ENCODE peak calls at places on chromosomes 11 and 22, in four cellular contexts. One of them, this sample, is unnamed.
A peak's percentile ranks its signal among the peaks of the same experiment; 100 is the strongest.

GRCh38 chr11:44785856-44786606 is 59.3 kb downstream of the TSPAN18 start:
- DNase-seq in fibroblast of lung: no peak
- DNase-seq in dorsolateral prefrontal cortex: peak; percentile 62
- DNase-seq in left lung: no peak
- DNase-seq in this sample: no peak

GRCh38 chr22:19329454-19329853 is 37.9 kb upstream of the CLTCL1 start:
- DNase-seq in fibroblast of lung: no peak
- DNase-seq in dorsolateral prefrontal cortex: no peak
- DNase-seq in left lung: no peak
- DNase-seq in this sample: no peak

GRCh38 chr11:116202922-116203321 is 569.9 kb downstream of the BUD13 start:
- DNase-seq in fibroblast of lung: no peak
- DNase-seq in dorsolateral prefrontal cortex: no peak
- DNase-seq in left lung: no peak
- DNase-seq in this sample: no peak

GRCh38 chr11:11841121-11841604 is 609 bp upstream of the USP47 start:
- DNase-seq in fibroblast of lung: peak; percentile 38
- DNase-seq in dorsolateral prefrontal cortex: peak; percentile 46
- DNase-seq in left lung: peak; percentile 80
- DNase-seq in this sample: no peak

GRCh38 chr11:124753624-124754023 is 1.6 kb upstream of the VSIG2 start:
- DNase-seq in fibroblast of lung: no peak
- DNase-seq in dorsolateral prefrontal cortex: no peak
- DNase-seq in left lung: peak; percentile 61
- DNase-seq in this sample: no peak

GRCh38 chr11:114886644-114887259 is 208.4 kb downstream of the NXPE2 start:
- DNase-seq in fibroblast of lung: peak; percentile 17
- DNase-seq in dorsolateral prefrontal cortex: no peak
- DNase-seq in left lung: no peak
- DNase-seq in this sample: no peak

GRCh38 chr11:83572521-83572920 is 286.4 kb upstream of the CCDC90B start:
- DNase-seq in fibroblast of lung: no peak
- DNase-seq in dorsolateral prefrontal cortex: no peak
- DNase-seq in left lung: no peak
- DNase-seq in this sample: no peak

GRCh38 chr11:120565436-120566155 is 54.0 kb downstream of the GRIK4 start:
- DNase-seq in fibroblast of lung: peak; percentile 62
- DNase-seq in dorsolateral prefrontal cortex: no peak
- DNase-seq in left lung: no peak
- DNase-seq in this sample: no peak

GRCh38 chr11:14904745-14905103 is 12.7 kb upstream of the CYP2R1 start:
- DNase-seq in fibroblast of lung: peak; percentile 52
- DNase-seq in dorsolateral prefrontal cortex: peak; percentile 80
- DNase-seq in left lung: peak; percentile 99
- DNase-seq in this sample: peak; percentile 90

GRCh38 chr22:38755155-38755910 is 465 bp downstream of the SUN2 start:
- DNase-seq in fibroblast of lung: peak; percentile 72
- DNase-seq in dorsolateral prefrontal cortex: peak; percentile 64
- DNase-seq in left lung: peak; percentile 100
- DNase-seq in this sample: peak; percentile 89

GRCh38 chr11:70506986-70507385 is 108.7 kb downstream of the CTTN start:
- DNase-seq in fibroblast of lung: no peak
- DNase-seq in dorsolateral prefrontal cortex: no peak
- DNase-seq in left lung: peak; percentile 42
- DNase-seq in this sample: no peak

GRCh38 chr11:133693110-133693509 is 152.2 kb downstream of the SPATA19 start:
- DNase-seq in fibroblast of lung: no peak
- DNase-seq in dorsolateral prefrontal cortex: no peak
- DNase-seq in left lung: no peak
- DNase-seq in this sample: no peak

GRCh38 chr11:14094481-14095037 is 132.0 kb downstream of the SPON1 start:
- DNase-seq in fibroblast of lung: no peak
- DNase-seq in dorsolateral prefrontal cortex: no peak
- DNase-seq in left lung: no peak
- DNase-seq in this sample: no peak

GRCh38 chr11:55942785-55943392 is 6.7 kb upstream of the OR5I1 start:
- DNase-seq in fibroblast of lung: peak; percentile 1
- DNase-seq in dorsolateral prefrontal cortex: no peak
- DNase-seq in left lung: no peak
- DNase-seq in this sample: no peak

GRCh38 chr22:39183991-39184585 is 31.6 kb upstream of the CBX7 start:
- DNase-seq in fibroblast of lung: peak; percentile 77
- DNase-seq in dorsolateral prefrontal cortex: no peak
- DNase-seq in left lung: no peak
- DNase-seq in this sample: no peak

GRCh38 chr11:110367571-110367970 is 62.2 kb upstream of the FDX1 start:
- DNase-seq in fibroblast of lung: no peak
- DNase-seq in dorsolateral prefrontal cortex: no peak
- DNase-seq in left lung: no peak
- DNase-seq in this sample: no peak

GRCh38 chr11:61362542-61362875 is 335 bp downstream of the TMEM138 start:
- DNase-seq in fibroblast of lung: peak; percentile 73
- DNase-seq in dorsolateral prefrontal cortex: no peak
- DNase-seq in left lung: no peak
- DNase-seq in this sample: no peak

GRCh38 chr11:61370349-61371005 is 8.3 kb downstream of the TMEM138 start:
- DNase-seq in fibroblast of lung: peak; percentile 45
- DNase-seq in dorsolateral prefrontal cortex: no peak
- DNase-seq in left lung: no peak
- DNase-seq in this sample: no peak

GRCh38 chr11:61369372-61370348 is 7.5 kb downstream of the TMEM138 start:
- DNase-seq in fibroblast of lung: peak; percentile 96
- DNase-seq in dorsolateral prefrontal cortex: no peak
- DNase-seq in left lung: no peak
- DNase-seq in this sample: no peak

GRCh38 chr11:61364012-61364396 is 1.8 kb downstream of the TMEM138 start:
- DNase-seq in fibroblast of lung: no peak
- DNase-seq in dorsolateral prefrontal cortex: no peak
- DNase-seq in left lung: no peak
- DNase-seq in this sample: no peak

DNA sequence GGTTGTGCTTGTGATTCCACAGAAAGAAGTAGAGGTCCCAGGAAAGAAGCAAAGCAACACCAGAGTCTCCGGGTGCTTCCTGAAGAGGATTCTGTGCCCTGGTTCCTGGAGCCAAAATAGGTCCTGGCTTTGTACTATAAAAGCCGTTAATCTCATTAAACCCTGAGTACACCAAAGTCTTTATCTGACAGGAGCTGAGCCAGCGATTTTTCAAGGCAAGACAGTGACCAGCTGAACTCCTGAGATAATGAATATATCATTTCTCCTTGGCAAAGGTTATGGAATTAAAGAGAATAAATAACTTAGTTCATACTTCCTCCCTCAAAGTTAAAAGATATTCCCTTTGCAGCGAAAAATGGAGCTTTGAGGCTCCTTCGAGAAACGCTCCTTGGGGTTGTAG is 5.2 kb downstream of the TMEM138 start:
- DNase-seq in fibroblast of lung: no peak
- DNase-seq in dorsolateral prefrontal cortex: no peak
- DNase-seq in left lung: no peak
- DNase-seq in this sample: no peak
- H3K27ac ChIP-seq in fibroblast of lung: no peak overlapping the region
- H3K27ac ChIP-seq in dorsolateral prefrontal cortex: no peak overlapping the region
- H3K27ac ChIP-seq in left lung: no peak overlapping the region
- H3K27ac ChIP-seq in this sample: no peak overlapping the region

GRCh38 chr11:77073328-77074001 is 6.7 kb downstream of the CAPN5 start:
- DNase-seq in fibroblast of lung: peak; percentile 93
- DNase-seq in dorsolateral prefrontal cortex: no peak
- DNase-seq in left lung: peak; percentile 78
- DNase-seq in this sample: peak; percentile 95
- TF ChIP-seq CTCF in fibroblast of lung: peak; percentile 85
- TF ChIP-seq CTCF in dorsolateral prefrontal cortex: no peak
- TF ChIP-seq CTCF in left lung: no peak
- TF ChIP-seq CTCF in this sample: peak; percentile 67

GRCh38 chr11:61477734-61478148 is 30.8 kb upstream of the LRRC10B start:
- DNase-seq in fibroblast of lung: no peak
- DNase-seq in dorsolateral prefrontal cortex: peak; percentile 64
- DNase-seq in left lung: peak; percentile 88
- DNase-seq in this sample: no peak
- H3K27ac ChIP-seq in fibroblast of lung: no peak overlapping the region
- H3K27ac ChIP-seq in dorsolateral prefrontal cortex: no peak overlapping the region
- H3K27ac ChIP-seq in left lung: no peak overlapping the region
- H3K27ac ChIP-seq in this sample: no peak overlapping the region

DNA sequence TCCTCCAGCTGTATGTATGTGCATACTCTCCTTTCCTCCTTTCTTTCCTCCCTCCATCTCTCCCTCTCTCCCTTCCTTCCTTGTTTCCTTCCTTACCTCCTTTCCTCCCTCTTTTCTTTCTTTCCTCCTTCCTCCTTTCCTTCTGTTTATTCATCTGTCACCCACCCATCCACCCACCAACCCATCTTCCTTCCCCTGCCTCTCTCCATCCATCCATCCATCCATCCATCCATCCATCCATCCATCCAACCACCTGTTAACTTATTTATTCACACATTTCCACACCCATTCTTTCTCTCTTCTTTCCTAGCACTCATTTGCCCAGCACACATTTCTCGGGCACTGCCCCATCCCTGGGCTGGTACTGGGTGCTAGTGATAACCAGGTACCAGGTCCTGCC is 443.9 kb downstream of the MIAT start:
- DNase-seq in fibroblast of lung: no peak
- DNase-seq in dorsolateral prefrontal cortex: no peak
- DNase-seq in left lung: no peak
- DNase-seq in this sample: no peak
- TF ChIP-seq CTCF in fibroblast of lung: no peak
- TF ChIP-seq CTCF in dorsolateral prefrontal cortex: no peak
- TF ChIP-seq CTCF in left lung: no peak
- TF ChIP-seq CTCF in this sample: no peak

DNA sequence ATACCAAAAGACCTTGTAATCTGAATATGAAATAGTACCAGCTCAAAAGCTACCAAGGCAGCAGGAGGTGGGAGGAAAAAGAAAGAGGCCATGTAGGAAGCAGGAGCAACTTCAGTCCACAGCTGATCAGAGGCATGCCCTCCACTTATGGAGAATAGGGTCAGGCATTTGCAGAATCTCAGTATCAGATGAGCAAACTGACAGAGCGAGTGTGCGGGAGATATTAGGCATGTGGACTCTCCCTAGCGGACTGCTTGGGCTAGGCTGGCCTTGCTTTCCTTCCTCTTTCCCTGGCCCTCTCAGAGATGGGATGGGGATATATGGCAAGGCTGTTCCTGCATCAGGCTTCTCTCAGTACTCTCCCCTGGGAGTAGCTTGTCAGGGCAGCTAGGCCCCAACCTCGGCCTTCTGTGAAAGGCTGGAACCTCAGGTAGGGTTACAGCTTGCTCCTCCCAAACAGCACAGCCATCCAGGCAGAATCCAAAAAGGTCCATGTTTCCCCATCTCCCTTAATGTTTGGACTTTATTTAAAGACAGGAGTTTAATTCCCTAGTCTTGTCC is 37.0 kb downstream of the ETS1 start:
- DNase-seq in fibroblast of lung: no peak
- DNase-seq in dorsolateral prefrontal cortex: no peak
- DNase-seq in left lung: no peak
- DNase-seq in this sample: no peak
- H3K27ac ChIP-seq in fibroblast of lung: no peak overlapping the region
- H3K27ac ChIP-seq in dorsolateral prefrontal cortex: no peak overlapping the region
- H3K27ac ChIP-seq in left lung: peak overlapping the region; percentile 65
- H3K27ac ChIP-seq in this sample: no peak overlapping the region

GRCh38 chr22:17205432-17205831 is 13.8 kb downstream of the ADA2 start:
- DNase-seq in fibroblast of lung: no peak
- DNase-seq in dorsolateral prefrontal cortex: no peak
- DNase-seq in left lung: no peak
- DNase-seq in this sample: no peak
- TF ChIP-seq CTCF in fibroblast of lung: peak; percentile 6
- TF ChIP-seq CTCF in dorsolateral prefrontal cortex: no peak
- TF ChIP-seq CTCF in left lung: no peak
- TF ChIP-seq CTCF in this sample: no peak

GRCh38 chr11:88104408-88104807 is 70.8 kb downstream of the RAB38 start:
- DNase-seq in fibroblast of lung: no peak
- DNase-seq in dorsolateral prefrontal cortex: no peak
- DNase-seq in left lung: no peak
- DNase-seq in this sample: no peak

GRCh38 chr11:88102595-88102929 is 72.7 kb downstream of the RAB38 start:
- DNase-seq in fibroblast of lung: no peak
- DNase-seq in dorsolateral prefrontal cortex: no peak
- DNase-seq in left lung: no peak
- DNase-seq in this sample: no peak

GRCh38 chr11:88100161-88100560 is 75.1 kb downstream of the RAB38 start:
- DNase-seq in fibroblast of lung: no peak
- DNase-seq in dorsolateral prefrontal cortex: no peak
- DNase-seq in left lung: no peak
- DNase-seq in this sample: no peak

GRCh38 chr11:88103337-88104206 is 71.7 kb downstream of the RAB38 start:
- DNase-seq in fibroblast of lung: peak; percentile 67
- DNase-seq in dorsolateral prefrontal cortex: no peak
- DNase-seq in left lung: no peak
- DNase-seq in this sample: no peak

GRCh38 chr11:88101881-88102594 is 73.2 kb downstream of the RAB38 start:
- DNase-seq in fibroblast of lung: no peak
- DNase-seq in dorsolateral prefrontal cortex: no peak
- DNase-seq in left lung: no peak
- DNase-seq in this sample: no peak
- H3K27ac ChIP-seq in fibroblast of lung: no peak overlapping the region
- H3K27ac ChIP-seq in dorsolateral prefrontal cortex: no peak overlapping the region
- H3K27ac ChIP-seq in left lung: no peak overlapping the region
- H3K27ac ChIP-seq in this sample: no peak overlapping the region

This sample was measured in ascending aorta.